ENCODE peak calls at places on chromosome 4, in seven cellular contexts. Y is breast epithelium, R is BJ, V is DND-41, P is OCI-LY7, G is tibial nerve, Q is tibial artery. J is an unnamed sample.

GRCh38 chr4:86242677-86243076 is 117.2 kb downstream of the MAPK10 start:
- DNase-seq in V (no peak), G (no peak), P (no peak), Y (no peak), Q (no peak), R (no peak), J (no peak)

GRCh38 chr4:64584981-64585557 is 175.8 kb upstream of the TECRL start:
- DNase-seq in P (peak; percentile 55), V (peak; percentile 35), R (no peak), Q (no peak), G (no peak), Y (no peak), J (no peak)

GRCh38 chr4:147617173-147617840 is at the start of gene TMEM184C:
- DNase-seq in V (peak; percentile 97), R (peak; percentile 68), P (peak; percentile 96), Y (peak; percentile 99), G (peak; percentile 100), Q (peak; percentile 99), J (peak; percentile 97)

GRCh38 chr4:123699823-123700822 is 303.5 kb downstream of the SPRY1 start:
- DNase-seq in Y (no peak), V (no peak), Q (no peak), G (no peak), R (peak; percentile 88), P (no peak), J (no peak)

GRCh38 chr4:11675051-11675800 is 246.5 kb upstream of the HS3ST1 start:
- DNase-seq in R (no peak), P (no peak), V (no peak), G (no peak), Q (no peak), Y (no peak), J (no peak)

GRCh38 chr4:56181140-56181950 is 205.9 kb downstream of the AASDH start:
- DNase-seq in Y (no peak), G (no peak), R (no peak), Q (no peak), V (peak; percentile 76), P (no peak), J (no peak)

GRCh38 chr4:123524958-123525628 is 128.5 kb downstream of the SPRY1 start:
- DNase-seq in P (no peak), R (no peak), G (no peak), Q (no peak), Y (no peak), V (no peak), J (no peak)

GRCh38 chr4:98586634-98587354 is 71.6 kb downstream of the TSPAN5 start:
- DNase-seq in V (no peak), P (no peak), R (no peak), G (no peak), Y (no peak), Q (no peak), J (no peak)

GRCh38 chr4:140367738-140368137 is 5.7 kb upstream of the SCOC start:
- DNase-seq in Y (no peak), R (no peak), V (no peak), G (no peak), P (no peak), Q (no peak), J (no peak)

GRCh38 chr4:22668301-22668700 is 24.4 kb upstream of the GBA3 start:
- DNase-seq in Q (no peak), P (no peak), V (no peak), R (peak; percentile 46), G (no peak), Y (no peak), J (no peak)

GRCh38 chr4:105619193-105619931 is 66.9 kb downstream of the ARHGEF38 start:
- DNase-seq in R (no peak), G (peak; percentile 57), V (no peak), P (no peak), Y (peak; percentile 96), Q (peak; percentile 71), J (peak; percentile 94)

GRCh38 chr4:7649741-7650531 is 215.2 kb upstream of the PSAPL1 start:
- DNase-seq in V (no peak), Q (no peak), G (no peak), R (peak; percentile 94), Y (no peak), P (peak; percentile 67), J (no peak)

GRCh38 chr4:151376540-151376939 is 32.4 kb upstream of the FHIP1A start:
- DNase-seq in R (no peak), V (no peak), Q (no peak), G (no peak), Y (no peak), P (no peak), J (no peak)
- H3K4me3 ChIP-seq in R (no peak overlapping the region), V (no peak overlapping the region), Q (no peak overlapping the region), G (no peak overlapping the region), Y (no peak overlapping the region), P (no peak overlapping the region), J (no peak overlapping the region)

GRCh38 chr4:67545199-67545995 is at the start of gene CENPC:
- DNase-seq in R (peak; percentile 93), G (peak; percentile 95), Q (peak; percentile 98), V (peak; percentile 97), P (peak; percentile 98), Y (peak; percentile 93), J (peak; percentile 95)

GRCh38 chr4:67535280-67535840 is 9.9 kb downstream of the CENPC start:
- DNase-seq in R (no peak), P (no peak), G (no peak), V (no peak), Q (no peak), Y (no peak), J (no peak)

GRCh38 chr4:67542076-67542475 is 3.2 kb downstream of the CENPC start:
- DNase-seq in Q (no peak), V (no peak), Y (no peak), P (no peak), G (no peak), R (no peak), J (no peak)

DNA sequence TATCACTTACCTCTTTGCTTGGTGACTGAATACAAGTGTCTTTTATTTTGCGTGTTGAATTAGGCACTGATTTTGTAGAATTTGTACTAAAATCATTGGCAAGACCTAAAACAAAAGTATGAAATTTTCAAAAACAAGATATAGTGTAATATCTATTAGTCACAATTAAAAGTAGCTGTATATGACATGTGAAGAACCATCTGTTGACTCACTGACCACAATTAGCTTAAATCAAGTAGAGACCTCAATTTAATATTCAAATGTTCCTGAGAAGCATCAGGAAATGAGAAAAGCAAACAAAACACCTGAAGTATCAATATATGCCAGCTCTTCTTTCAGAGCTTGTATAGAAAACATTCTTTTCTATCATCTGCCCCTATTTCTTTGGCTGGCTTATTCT is 5.5 kb downstream of the CENPC start:
- DNase-seq in R (no peak), V (no peak), G (no peak), Y (no peak), Q (no peak), P (no peak), J (no peak)
- H3K36me3 ChIP-seq in R (peaks cover 1% of the 10 kb centered on the region), V (peaks cover 88% of the 10 kb centered on the region), G (no peaks in the 10 kb centered on the region), Y (peaks cover 10% of the 10 kb centered on the region), Q (peaks cover 27% of the 10 kb centered on the region), P (peaks cover 93% of the 10 kb centered on the region), J (peaks cover 36% of the 10 kb centered on the region)

DNA sequence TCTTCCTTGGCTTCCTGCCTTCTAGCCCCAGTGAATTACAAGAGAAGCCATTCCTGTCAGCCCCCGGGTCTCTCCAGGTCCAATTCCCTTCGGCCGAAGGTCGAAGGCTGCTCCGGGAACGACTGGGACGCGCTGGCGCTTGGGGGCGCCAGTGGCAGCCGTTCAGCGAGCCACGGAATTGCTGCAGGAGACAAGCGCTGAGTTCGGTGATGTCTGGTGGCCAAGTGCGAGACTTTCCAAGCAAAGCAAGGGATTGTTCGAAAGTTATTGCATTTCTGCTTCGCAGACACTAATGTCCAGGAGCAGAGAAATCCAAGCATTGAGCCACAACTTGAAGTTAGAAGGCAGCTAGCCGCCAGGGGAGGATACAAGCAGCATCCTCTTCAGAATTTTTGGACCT is 1.1 kb upstream of the DKK2 start:
- DNase-seq in V (no peak), R (no peak), Q (peak; percentile 63), G (peak; percentile 39), Y (no peak), P (no peak), J (peak; percentile 80)
- TF ChIP-seq CTCF in V (no peak), R (peak; percentile 75), Q (peak; percentile 38), G (peak; percentile 33), Y (no peak), P (no peak), J (peak; percentile 24)

GRCh38 chr4:177185151-177185550 is 124.5 kb upstream of the NEIL3 start:
- DNase-seq in G (no peak), P (no peak), V (no peak), R (no peak), Q (no peak), Y (no peak), J (no peak)
- H3K4me3 ChIP-seq in G (no peak overlapping the region), P (no peak overlapping the region), V (no peak overlapping the region), R (no peak overlapping the region), Q (no peak overlapping the region), Y (no peak overlapping the region), J (no peak overlapping the region)